ENCODE peak calls at places on chromosomes 1 and 21, in eight cellular contexts. V, S, K, B, C, T, D and M are unnamed samples.

GRCh38 chr1:172990598-172991215 is 60.0 kb downstream of the TNFSF18 start:
- DNase-seq in S (no peak), D (no peak), K (no peak), T (peak), V (peak), B (no peak), C (no peak), M (no peak)

GRCh38 chr1:117821782-117822447 is 107.5 kb downstream of the GDAP2 start:
- DNase-seq in T (peak), S (peak), B (peak), D (peak), V (peak), K (no peak), C (peak), M (no peak)

GRCh38 chr1:235858784-235859183 is 7.9 kb downstream of the LYST start:
- DNase-seq in K (no peak), C (no peak), S (no peak), B (no peak), V (no peak), D (peak), T (no peak), M (peak)

GRCh38 chr1:239448911-239449310 is 62.5 kb downstream of the CHRM3 start:
- DNase-seq in C (no peak), T (no peak), V (no peak), K (no peak), B (no peak), S (no peak), D (no peak), M (no peak)

GRCh38 chr1:163315773-163316374 is 5.9 kb upstream of the NUF2 start:
- DNase-seq in K (peak), C (peak), V (peak), T (peak), B (peak), D (peak), S (peak), M (peak)

GRCh38 chr1:218585565-218586184 is 240.5 kb downstream of the TGFB2 start:
- DNase-seq in B (no peak), D (peak), V (peak), C (peak), T (peak), S (no peak), K (no peak), M (no peak)

GRCh38 chr1:200351826-200352549 is 57.8 kb downstream of the ZNF281 start:
- DNase-seq in C (peak), S (peak), K (no peak), B (peak), T (peak), D (peak), V (peak), M (peak)

GRCh38 chr1:6347641-6348487 is 45.7 kb downstream of the ACOT7 start:
- DNase-seq in C (no peak), V (peak), D (peak), S (peak), B (peak), T (peak), K (peak), M (peak)

GRCh38 chr1:38127432-38127831 is 80.8 kb upstream of the POU3F1 start:
- DNase-seq in T (peak), B (no peak), K (no peak), S (no peak), D (no peak), C (no peak), V (peak), M (no peak)

GRCh38 chr1:81209471-81209870 is 591.3 kb upstream of the ADGRL2 start:
- DNase-seq in B (no peak), K (no peak), D (no peak), V (no peak), S (no peak), T (no peak), C (no peak), M (no peak)

GRCh38 chr1:247936415-247936814 is 11.7 kb downstream of the OR2AJ1 start:
- DNase-seq in V (no peak), T (no peak), S (no peak), K (no peak), C (no peak), B (no peak), D (no peak), M (no peak)

GRCh38 chr1:30907641-30908445 is 715 bp downstream of the SDC3 start:
- DNase-seq in V (no peak), D (no peak), C (no peak), T (no peak), S (no peak), K (peak), B (no peak), M (no peak)

GRCh38 chr1:95124342-95124741 is 7.2 kb downstream of the TLCD4 start:
- DNase-seq in C (no peak), V (no peak), B (no peak), K (no peak), S (no peak), T (no peak), D (no peak), M (no peak)

GRCh38 chr1:232570007-232570406 is 59.9 kb downstream of the SIPA1L2 start:
- DNase-seq in T (no peak), D (no peak), V (peak), B (no peak), S (no peak), C (no peak), K (no peak), M (no peak)

GRCh38 chr1:240310226-240310925 is 218.7 kb downstream of the FMN2 start:
- DNase-seq in K (no peak), D (peak), C (no peak), B (no peak), V (peak), S (no peak), T (peak), M (no peak)

GRCh38 chr1:207227131-207227630 is 94.3 kb upstream of the CD55 start:
- DNase-seq in S (no peak), D (no peak), T (no peak), V (no peak), C (no peak), K (no peak), B (no peak), M (no peak)

GRCh38 chr1:153677718-153678518 is 570 bp upstream of the NPR1 start:
- DNase-seq in S (peak), C (peak), K (peak), T (peak), D (peak), V (peak), B (peak), M (peak)

GRCh38 chr1:53294557-53294956 is 33.3 kb downstream of the LRP8 start:
- DNase-seq in B (no peak), K (no peak), D (peak), V (peak), C (peak), S (no peak), T (peak), M (no peak)

GRCh38 chr1:25800538-25801377 is 765 bp downstream of the SELENON start:
- DNase-seq in K (no peak), S (no peak), B (no peak), V (no peak), C (no peak), T (peak), D (no peak), M (no peak)

GRCh38 chr1:246142320-246142893 is 364.7 kb downstream of the SMYD3 start:
- DNase-seq in V (peak), C (peak), K (peak), T (peak), B (no peak), D (peak), S (no peak), M (no peak)

GRCh38 chr1:181469829-181470228 is 13.5 kb upstream of the CACNA1E start:
- DNase-seq in B (no peak), V (peak), K (peak), C (peak), T (peak), S (no peak), D (peak), M (no peak)

GRCh38 chr1:229273507-229274232 is 2.8 kb downstream of the RAB4A start:
- DNase-seq in B (no peak), K (no peak), D (peak), T (no peak), C (no peak), V (no peak), S (no peak), M (no peak)

GRCh38 chr21:34771512-34772028 is 102.8 kb downstream of the CLIC6 start:
- DNase-seq in B (no peak), T (peak), C (peak), D (peak), K (no peak), V (peak), S (no peak), M (no peak)

GRCh38 chr1:41590331-41590730 is 105.8 kb upstream of the EDN2 start:
- DNase-seq in K (no peak), C (no peak), D (no peak), V (no peak), S (no peak), B (no peak), T (no peak), M (no peak)

GRCh38 chr1:9840176-9840575 is 16.4 kb upstream of the CLSTN1 start:
- DNase-seq in B (no peak), T (no peak), C (peak), V (no peak), S (no peak), D (no peak), K (no peak), M (no peak)

GRCh38 chr1:22457356-22457755 is 5.7 kb downstream of the ZBTB40 start:
- DNase-seq in V (peak), D (no peak), S (no peak), T (peak), B (no peak), C (no peak), K (no peak), M (no peak)

GRCh38 chr1:87314101-87314500 is 14.6 kb upstream of the LMO4 start:
- DNase-seq in B (no peak), V (no peak), D (no peak), K (no peak), T (no peak), S (no peak), C (no peak), M (no peak)
- H3K4me2 ChIP-seq in B (no peak), V (no peak), D (no peak), K (no peak), T (no peak), S (no peak), C (no peak), M (no peak)

DNA sequence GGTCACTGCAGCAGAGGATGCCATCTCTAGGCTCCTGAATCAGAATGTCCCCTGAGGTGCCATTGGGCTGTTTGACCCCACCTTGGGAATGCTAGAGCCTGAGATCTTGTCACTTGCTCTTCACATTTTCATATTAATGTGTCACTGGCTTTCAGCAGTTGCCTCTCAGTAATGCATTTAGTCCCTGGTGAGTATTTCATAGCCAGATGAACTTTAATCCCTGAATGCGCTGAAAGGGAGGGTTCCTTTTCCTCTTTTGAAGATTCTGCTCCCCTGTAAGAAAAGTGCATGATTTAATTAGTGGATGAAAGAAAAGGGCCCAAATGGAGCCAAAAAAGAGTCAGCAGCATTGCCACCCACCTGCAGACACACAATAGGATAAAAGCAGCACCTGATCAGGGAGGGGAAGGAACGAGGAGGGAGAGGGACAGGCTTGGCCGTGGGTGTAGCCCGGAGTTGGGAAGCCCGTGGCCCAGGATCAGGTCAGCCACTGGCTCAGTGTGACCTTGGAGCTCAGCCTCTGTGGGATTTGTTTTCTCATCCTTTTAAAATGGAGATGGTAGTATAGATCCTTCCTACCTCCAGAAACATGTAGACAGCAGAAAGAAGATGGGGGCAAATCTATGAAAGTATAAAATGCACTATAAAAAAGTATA is 31.1 kb downstream of the ROR1 start:
- DNase-seq in C (no peak), T (no peak), S (no peak), V (no peak), B (no peak), D (no peak), K (no peak), M (no peak)
- H3K4me2 ChIP-seq in C (no peak), T (no peak), S (no peak), V (no peak), B (no peak), D (no peak), K (no peak), M (no peak)

GRCh38 chr21:25733859-25734653 is 648 bp downstream of the ATP5PF start:
- DNase-seq in C (peak), B (peak), D (peak), K (no peak), T (peak), S (peak), V (peak), M (peak)

GRCh38 chr21:25735895-25736597 is 1.3 kb downstream of the GABPA start:
- DNase-seq in T (peak), V (peak), D (peak), K (no peak), S (peak), B (no peak), C (peak), M (peak)

GRCh38 chr21:25732091-25732760 is 2.5 kb downstream of the ATP5PF start:
- DNase-seq in C (no peak), S (no peak), V (no peak), T (no peak), B (no peak), D (no peak), K (no peak), M (peak)

GRCh38 chr21:25735221-25735894 is 586 bp downstream of the GABPA start:
- DNase-seq in T (peak), S (peak), K (peak), B (peak), D (peak), V (peak), C (peak), M (peak)

GRCh38 chr21:25734654-25735220 is at the start of the genes ATP5PF and GABPA:
- DNase-seq in C (peak), B (peak), S (peak), K (peak), V (peak), D (peak), T (peak), M (peak)
- H3K4me2 ChIP-seq in C (peak), B (peak), S (peak), K (peak), V (peak), D (peak), T (peak), M (peak)

DNA sequence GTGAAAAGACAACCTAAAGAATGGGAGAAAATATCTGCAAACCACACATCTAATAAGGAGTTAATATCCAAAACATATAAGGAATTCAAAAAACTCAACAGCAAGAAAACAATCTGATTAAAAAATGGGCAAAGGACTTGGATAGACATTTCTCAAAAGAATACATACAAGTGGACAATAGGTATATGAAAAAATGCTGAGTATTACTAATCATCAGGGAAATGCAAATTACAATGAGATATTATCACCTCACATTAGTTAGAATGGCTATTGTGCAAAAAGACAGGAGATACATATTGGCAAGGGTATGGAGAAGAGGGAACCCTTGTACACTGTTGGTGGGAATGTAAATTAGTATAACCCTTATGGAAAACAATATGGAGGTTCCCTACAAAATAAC is 44.9 kb downstream of the TRMT1L start:
- DNase-seq in V (no peak), S (no peak), B (no peak), D (no peak), K (no peak), T (no peak), C (no peak), M (no peak)
- H3K4me2 ChIP-seq in V (no peak), S (no peak), B (no peak), D (no peak), K (no peak), T (no peak), C (no peak), M (no peak)

DNA sequence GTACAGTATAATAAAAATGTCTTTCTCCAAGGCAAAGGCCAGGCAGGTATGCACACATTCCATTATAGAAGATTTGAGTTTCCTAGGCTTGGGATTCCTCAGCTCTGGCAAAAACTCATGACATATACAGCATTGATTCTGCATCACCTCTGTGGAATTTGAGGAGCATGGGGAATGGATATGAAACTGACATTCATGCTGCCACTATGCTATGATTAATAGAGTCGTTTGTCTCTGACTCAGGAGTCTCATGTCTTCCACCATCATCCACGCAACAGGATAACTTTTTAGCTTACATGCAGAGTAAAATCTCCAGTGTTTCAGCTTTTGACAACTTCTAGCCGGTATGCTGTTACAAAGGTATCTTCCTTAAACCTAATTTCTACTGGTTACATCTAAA is 49.8 kb upstream of the ADORA3 start:
- DNase-seq in S (no peak), K (no peak), D (peak), B (no peak), V (peak), T (peak), C (peak), M (no peak)
- H3K4me2 ChIP-seq in S (no peak), K (no peak), D (peak), B (no peak), V (peak), T (peak), C (no peak), M (no peak)

GRCh38 chr1:20921285-20921684 is 134.2 kb upstream of the HP1BP3 start:
- DNase-seq in C (no peak), T (no peak), K (no peak), V (peak), B (no peak), D (no peak), S (no peak), M (no peak)
- H3K4me2 ChIP-seq in C (no peak), T (no peak), K (no peak), V (no peak), B (no peak), D (no peak), S (no peak), M (no peak)

GRCh38 chr1:7888248-7889010 is 35.6 kb upstream of the UTS2 start:
- DNase-seq in K (no peak), D (no peak), S (no peak), T (peak), V (peak), C (no peak), B (no peak), M (no peak)

GRCh38 chr1:7893529-7894180 is 40.8 kb upstream of the UTS2 start:
- DNase-seq in T (peak), B (no peak), D (peak), K (no peak), S (no peak), V (peak), C (no peak), M (no peak)

GRCh38 chr1:7886346-7886745 is 33.5 kb upstream of the UTS2 start:
- DNase-seq in D (no peak), B (no peak), C (peak), K (no peak), T (no peak), V (peak), S (no peak), M (no peak)

GRCh38 chr1:7891804-7892203 is 38.9 kb upstream of the UTS2 start:
- DNase-seq in S (no peak), T (no peak), C (no peak), D (no peak), V (no peak), K (no peak), B (no peak), M (no peak)

DNA sequence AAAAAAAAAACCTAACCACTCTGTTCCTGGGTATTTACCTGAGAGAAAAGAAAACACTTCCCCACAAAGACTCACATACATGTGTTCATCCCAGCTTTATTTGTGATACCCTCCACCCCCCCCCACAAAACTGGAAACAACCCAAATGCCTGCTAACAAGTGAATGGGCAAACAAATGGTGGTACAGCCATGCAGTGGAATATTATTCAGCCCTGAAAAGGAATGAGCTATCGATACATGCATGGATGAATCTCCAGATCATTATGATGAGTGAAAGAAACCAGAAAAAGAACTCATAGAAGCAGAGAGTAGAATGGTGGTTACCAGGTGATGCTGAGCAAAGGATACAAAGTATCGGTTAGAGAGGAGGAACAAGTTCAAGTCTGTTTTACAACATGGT is 38.0 kb upstream of the UTS2 start:
- DNase-seq in K (no peak), D (no peak), B (no peak), T (no peak), V (no peak), C (no peak), S (no peak), M (no peak)
- H3K4me2 ChIP-seq in K (no peak), D (no peak), B (no peak), T (no peak), V (no peak), C (no peak), S (no peak), M (no peak)